ENCODE peak calls at places on chromosomes 11 and 22, in four cellular contexts. T, R, S and O are unnamed samples.

GRCh38 chr11:93054279-93054678 is 84.8 kb downstream of the MTNR1B start:
- DNase-seq in S (no peak), T (no peak), R (no peak), O (no peak)

GRCh38 chr11:133934599-133935550 is 21.9 kb downstream of the IGSF9B start:
- DNase-seq in T (no peak), S (no peak), R (no peak), O (no peak)

GRCh38 chr22:33035276-33035863 is 22.8 kb downstream of the SYN3 start:
- DNase-seq in T (no peak), S (no peak), R (no peak), O (no peak)

GRCh38 chr11:125025968-125026367 is 37.1 kb upstream of the SLC37A2 start:
- DNase-seq in S (no peak), T (no peak), R (no peak), O (no peak)

GRCh38 chr11:116607027-116607426 is 165.8 kb downstream of the BUD13 start:
- DNase-seq in R (no peak), T (no peak), S (no peak), O (no peak)

GRCh38 chr22:30668306-30668655 is 606 bp upstream of the DUSP18 start:
- DNase-seq in S (no peak), T (no peak), R (no peak), O (no peak)

GRCh38 chr11:125348141-125348651 is 147.9 kb downstream of the FEZ1 start:
- DNase-seq in T (no peak), S (no peak), R (no peak), O (no peak)

GRCh38 chr11:7637447-7638157 is 35.7 kb downstream of the CYB5R2 start:
- DNase-seq in R (no peak), T (no peak), S (no peak), O (no peak)

GRCh38 chr11:115334932-115335788 is 169.1 kb downstream of the CADM1 start:
- DNase-seq in S (no peak), T (peak; percentile 12), R (no peak), O (no peak)

GRCh38 chr22:46509416-46510089 is 27.9 kb downstream of the CELSR1 start:
- DNase-seq in T (no peak), S (no peak), R (no peak), O (no peak)

GRCh38 chr22:20193761-20194494 is 43.1 kb upstream of the CCDC188 start:
- DNase-seq in T (no peak), R (no peak), S (no peak), O (no peak)

GRCh38 chr11:72583616-72584292 is 90.5 kb downstream of the PDE2A start:
- DNase-seq in R (no peak), S (no peak), T (no peak), O (no peak)

GRCh38 chr11:15074206-15075161 is 1.1 kb downstream of the CALCB start:
- DNase-seq in T (peak; percentile 54), S (peak; percentile 56), R (peak; percentile 64), O (peak; percentile 47)

GRCh38 chr22:19746726-19747125 is 13.9 kb upstream of the TBX1 start:
- DNase-seq in S (no peak), T (no peak), R (no peak), O (no peak)

GRCh38 chr22:41048791-41049717 is 43.3 kb upstream of the EP300 start:
- DNase-seq in S (no peak), R (no peak), T (no peak), O (no peak)

GRCh38 chr11:74338963-74339362 is 27.5 kb upstream of the P4HA3 start:
- DNase-seq in T (no peak), R (no peak), S (no peak), O (no peak)

GRCh38 chr22:48653929-48654328 is 1173.7 kb downstream of the BRD1 start:
- DNase-seq in T (no peak), S (no peak), R (no peak), O (no peak)

GRCh38 chr11:72569966-72570892 is 104.0 kb downstream of the PDE2A start:
- DNase-seq in S (no peak), R (no peak), T (no peak), O (no peak)

GRCh38 chr11:20031155-20032001 is 128.9 kb downstream of the DBX1 start:
- DNase-seq in R (no peak), S (no peak), T (no peak), O (no peak)

GRCh38 chr11:17164361-17165246 is 43.2 kb downstream of the PIK3C2A start:
- DNase-seq in T (no peak), R (no peak), S (no peak), O (no peak)

GRCh38 chr11:102223859-102224258 is 93.4 kb upstream of the BIRC3 start:
- DNase-seq in S (no peak), T (no peak), R (no peak), O (no peak)

GRCh38 chr22:44197271-44197670 is 16.5 kb downstream of the PARVG start:
- DNase-seq in R (no peak), S (no peak), T (no peak), O (no peak)

GRCh38 chr22:29426476-29426875 is 11.9 kb upstream of the RFPL1 start:
- DNase-seq in R (no peak), T (no peak), S (no peak), O (no peak)

GRCh38 chr11:7572001-7572712 is 58.4 kb downstream of the PPFIBP2 start:
- DNase-seq in S (no peak), R (no peak), T (no peak), O (no peak)

GRCh38 chr11:74493816-74494630 is 499 bp upstream of the LIPT2 start:
- DNase-seq in S (no peak), T (no peak), R (no peak), O (no peak)